ENCODE peak calls at places on chromosome 5, in five cellular contexts. E is astrocyte; Y is A549; Z is CD8-positive, alpha-beta memory T cell; N is body of pancreas. W is an unnamed sample. For H3K9me3, the result is how much of the 10 kb centered on the place peaks cover.

GRCh38 chr5:154168395-154168794 is 22.1 kb upstream of the GALNT10 start:
- DNase-seq in E (no peak), Y (no peak), Z (no peak), N (no peak), W (no peak)

GRCh38 chr5:72021651-72022357 is 85.5 kb upstream of the MAP1B start:
- DNase-seq in E (no peak), Y (no peak), Z (no peak), N (no peak), W (no peak)

GRCh38 chr5:151517122-151517920 is 69.9 kb downstream of the SLC36A1 start:
- DNase-seq in E (no peak), Y (no peak), Z (no peak), N (no peak), W (no peak)

GRCh38 chr5:142115937-142116614 is 7.5 kb downstream of the NDFIP1 start:
- DNase-seq in E (peak), Y (no peak), Z (no peak), N (no peak), W (no peak)

GRCh38 chr5:34001231-34001935 is 6.5 kb downstream of the AMACR start:
- DNase-seq in E (peak), Y (no peak), Z (no peak), N (peak), W (no peak)

GRCh38 chr5:143218563-143219170 is 184.8 kb downstream of the NR3C1 start:
- DNase-seq in E (no peak), Y (no peak), Z (no peak), N (no peak), W (no peak)

GRCh38 chr5:124746252-124746915 is at the start of gene ZNF608:
- DNase-seq in E (peak), Y (peak), Z (no peak), N (peak), W (no peak)

GRCh38 chr5:57327934-57328333 is 154.1 kb downstream of the GPBP1 start:
- DNase-seq in E (no peak), Y (no peak), Z (no peak), N (no peak), W (no peak)

GRCh38 chr5:144504929-144505578 is 334.4 kb downstream of the KCTD16 start:
- DNase-seq in E (no peak), Y (no peak), Z (no peak), N (peak), W (no peak)

GRCh38 chr5:171747061-171747859 is 38.4 kb upstream of the SMIM23 start:
- DNase-seq in E (no peak), Y (no peak), Z (no peak), N (no peak), W (no peak)

GRCh38 chr5:115375922-115376321 is 79.5 kb upstream of the CCDC112 start:
- DNase-seq in E (peak), Y (no peak), Z (no peak), N (peak), W (no peak)

GRCh38 chr5:30831605-30832004 is 361.9 kb upstream of the CDH6 start:
- DNase-seq in E (no peak), Y (no peak), Z (no peak), N (no peak), W (no peak)

GRCh38 chr5:158422653-158423505 is 563.9 kb upstream of the CLINT1 start:
- DNase-seq in E (no peak), Y (no peak), Z (no peak), N (no peak), W (no peak)

GRCh38 chr5:124132843-124133242 is 613.6 kb downstream of the ZNF608 start:
- DNase-seq in E (no peak), Y (no peak), Z (no peak), N (peak), W (no peak)

GRCh38 chr5:74027732-74028338 is 401.8 kb downstream of the ARHGEF28 start:
- DNase-seq in E (no peak), Y (no peak), Z (no peak), N (no peak), W (no peak)

GRCh38 chr5:143547342-143547741 is 143.9 kb upstream of the NR3C1 start:
- DNase-seq in E (no peak), Y (no peak), Z (no peak), N (no peak), W (no peak)

GRCh38 chr5:171776747-171777419 is 8.7 kb upstream of the SMIM23 start:
- DNase-seq in E (peak), Y (no peak), Z (no peak), N (no peak), W (no peak)

GRCh38 chr5:40480392-40480791 is 199.3 kb upstream of the PTGER4 start:
- DNase-seq in E (no peak), Y (no peak), Z (no peak), N (no peak), W (no peak)

GRCh38 chr5:53334431-53334941 is 145.9 kb upstream of the FST start:
- DNase-seq in E (peak), Y (no peak), Z (no peak), N (no peak), W (no peak)

GRCh38 chr5:172868924-172869565 is 35.0 kb downstream of the ERGIC1 start:
- DNase-seq in E (peak), Y (peak), Z (no peak), N (peak), W (no peak)

GRCh38 chr5:33997331-33997983 is 10.4 kb downstream of the AMACR start:
- DNase-seq in E (peak), Y (peak), Z (peak), N (peak), W (peak)

GRCh38 chr5:9845185-9845584 is 215.0 kb upstream of the TAS2R1 start:
- DNase-seq in E (no peak), Y (no peak), Z (no peak), N (no peak), W (no peak)

GRCh38 chr5:62460578-62460983 is 48.0 kb downstream of the IPO11 start:
- DNase-seq in E (peak), Y (peak), Z (peak), N (no peak), W (no peak)

GRCh38 chr5:141475625-141476131 is at the start of gene PCDHGC3:
- DNase-seq in E (peak), Y (peak), Z (no peak), N (peak), W (no peak)

GRCh38 chr5:163379298-163380155 is 57.9 kb upstream of the CCNG1 start:
- DNase-seq in E (peak), Y (peak), Z (no peak), N (peak), W (no peak)

GRCh38 chr5:62017092-62017491 is 288.9 kb upstream of the KIF2A start:
- DNase-seq in E (no peak), Y (no peak), Z (no peak), N (no peak), W (no peak)

GRCh38 chr5:180259260-180259611 is 32.6 kb downstream of the MAPK9 start:
- DNase-seq in E (peak), Y (no peak), Z (no peak), N (no peak), W (no peak)
- H3K9me3 ChIP-seq in E (half or more), Y (half or more), Z (half or more), N (under half), W (under half)

GRCh38 chr5:69250593-69250992 is 15.9 kb downstream of the CDK7 start:
- DNase-seq in E (no peak), Y (no peak), Z (no peak), N (no peak), W (no peak)
- H3K9me3 ChIP-seq in E (under half), Y (under half), Z (under half), N (under half), W (under half)

GRCh38 chr5:177043958-177044357 is 21.5 kb downstream of the ZNF346 start:
- DNase-seq in E (no peak), Y (no peak), Z (no peak), N (no peak), W (no peak)

GRCh38 chr5:177041936-177042335 is 19.4 kb downstream of the ZNF346 start:
- DNase-seq in E (no peak), Y (no peak), Z (no peak), N (no peak), W (no peak)

GRCh38 chr5:177045628-177046027 is 23.1 kb downstream of the ZNF346 start:
- DNase-seq in E (no peak), Y (no peak), Z (no peak), N (no peak), W (no peak)

GRCh38 chr5:177040814-177041410 is 18.4 kb downstream of the ZNF346 start:
- DNase-seq in E (peak), Y (no peak), Z (no peak), N (no peak), W (no peak)

DNA sequence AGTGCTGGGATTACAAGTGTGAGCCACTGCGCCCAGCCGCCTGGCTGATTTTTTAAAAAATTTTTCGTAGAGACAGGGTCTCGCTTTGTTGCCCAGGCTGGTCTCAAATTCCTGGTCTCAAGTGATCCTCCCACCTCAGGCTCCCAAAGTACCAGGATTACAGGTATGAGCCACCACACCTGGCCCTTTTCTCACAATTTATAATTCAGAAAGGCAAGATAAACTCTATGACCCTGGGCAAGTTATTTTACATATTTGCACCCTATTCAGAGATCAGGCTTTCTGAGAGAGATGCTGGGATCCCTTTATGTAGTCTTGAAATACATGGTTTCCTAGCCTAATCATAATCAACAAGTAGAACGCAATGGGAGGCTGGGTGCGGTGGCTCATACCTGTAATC is 20.6 kb downstream of the ZNF346 start:
- DNase-seq in E (no peak), Y (no peak), Z (no peak), N (no peak), W (no peak)
- H3K9me3 ChIP-seq in E (under half), Y (under half), Z (under half), N (under half), W (under half)

GRCh38 chr5:178941361-178941760 is 363 bp downstream of the ZNF454 start:
- DNase-seq in E (peak), Y (no peak), Z (no peak), N (peak), W (no peak)
- H3K9me3 ChIP-seq in E (half or more), Y (under half), Z (under half), N (under half), W (under half)

DNA sequence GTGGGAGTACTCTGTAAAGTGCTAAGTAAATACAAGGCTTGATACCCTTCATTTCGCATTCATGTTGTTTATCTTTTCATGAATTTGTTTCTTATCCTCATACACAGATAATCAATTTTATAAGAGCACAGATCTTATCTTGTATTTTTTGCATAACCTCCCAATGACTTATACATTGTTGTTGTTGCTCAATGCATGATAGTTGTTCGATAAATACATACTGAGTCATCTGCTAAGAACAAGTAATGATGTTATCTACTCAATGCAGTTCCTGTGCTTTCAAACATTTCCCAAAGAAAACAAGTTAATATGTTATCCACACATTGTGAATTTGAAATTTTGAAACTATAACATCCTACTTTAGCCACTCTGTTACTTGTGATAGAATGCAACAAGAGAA is 60.7 kb downstream of the TAF11L14 start:
- DNase-seq in E (no peak), Y (no peak), Z (no peak), N (no peak), W (no peak)
- H3K9me3 ChIP-seq in E (under half), Y (under half), Z (under half), N (under half), W (under half)